ENCODE peak calls at places on chromosome 2, in seven cellular contexts. H is tibial artery, Y is brain microvascular endothelial cell, P is IMR-90, K is bronchial epithelial cell, L is ascending aorta, M is neuronal stem cell. A is an unnamed sample.

GRCh38 chr2:9692392-9693137 is 61.8 kb upstream of the YWHAQ start:
- DNase-seq in H (no peak), Y (no peak), P (no peak), K (no peak), L (no peak), M (no peak), A (peak)

GRCh38 chr2:208807756-208808155 is 401.2 kb downstream of the PTH2R start:
- DNase-seq in H (no peak), Y (no peak), P (no peak), K (peak), L (no peak), M (no peak), A (peak)

GRCh38 chr2:231104115-231104713 is 20.6 kb downstream of the HTR2B start:
- DNase-seq in H (peak), Y (peak), P (peak), K (peak), L (peak), M (peak), A (peak)

GRCh38 chr2:149562304-149562703 is 25.3 kb downstream of the MMADHC start:
- DNase-seq in H (no peak), Y (peak), P (peak), K (no peak), L (no peak), M (no peak), A (peak)

GRCh38 chr2:17470855-17471641 is 47.2 kb downstream of the RAD51AP2 start:
- DNase-seq in H (no peak), Y (peak), P (peak), K (peak), L (no peak), M (peak), A (peak)

GRCh38 chr2:108858894-108859293 is 72.3 kb downstream of the CCDC138 start:
- DNase-seq in H (no peak), Y (peak), P (peak), K (peak), L (no peak), M (no peak), A (no peak)

GRCh38 chr2:202530038-202530437 is 104.7 kb upstream of the FAM117B start:
- DNase-seq in H (no peak), Y (peak), P (no peak), K (no peak), L (no peak), M (no peak), A (peak)

GRCh38 chr2:143674055-143674454 is 544.8 kb downstream of the ARHGAP15 start:
- DNase-seq in H (no peak), Y (no peak), P (no peak), K (peak), L (no peak), M (no peak), A (no peak)

GRCh38 chr2:196263181-196263747 is 91.9 kb upstream of the STK17B start:
- DNase-seq in H (no peak), Y (peak), P (peak), K (peak), L (no peak), M (no peak), A (no peak)

GRCh38 chr2:232349546-232349945 is 29.0 kb upstream of the ALPP start:
- DNase-seq in H (peak), Y (no peak), P (no peak), K (no peak), L (no peak), M (no peak), A (no peak)

GRCh38 chr2:58131191-58132011 is 84.8 kb downstream of the VRK2 start:
- DNase-seq in H (no peak), Y (peak), P (peak), K (peak), L (no peak), M (no peak), A (peak)

GRCh38 chr2:15594291-15595256 is 2.9 kb downstream of the DDX1 start:
- DNase-seq in H (no peak), Y (no peak), P (no peak), K (no peak), L (no peak), M (no peak), A (no peak)

GRCh38 chr2:224927671-224928173 is 114.5 kb downstream of the DOCK10 start:
- DNase-seq in H (no peak), Y (peak), P (peak), K (peak), L (peak), M (no peak), A (no peak)

GRCh38 chr2:186304064-186304463 is 182.0 kb upstream of the ZC3H15 start:
- DNase-seq in H (no peak), Y (no peak), P (no peak), K (no peak), L (no peak), M (no peak), A (no peak)

GRCh38 chr2:68796306-68796905 is 61.8 kb downstream of the ARHGAP25 start:
- DNase-seq in H (no peak), Y (no peak), P (peak), K (peak), L (no peak), M (no peak), A (no peak)

GRCh38 chr2:222360997-222361396 is 62.2 kb upstream of the PAX3 start:
- DNase-seq in H (no peak), Y (no peak), P (no peak), K (no peak), L (no peak), M (no peak), A (no peak)

GRCh38 chr2:133292267-133292666 is 276.0 kb downstream of the NCKAP5 start:
- DNase-seq in H (no peak), Y (no peak), P (no peak), K (no peak), L (no peak), M (no peak), A (no peak)

GRCh38 chr2:204108301-204108700 is 171.7 kb downstream of the ICOS start:
- DNase-seq in H (no peak), Y (peak), P (no peak), K (no peak), L (no peak), M (peak), A (no peak)

GRCh38 chr2:71587509-71588073 is 134.2 kb downstream of the DYSF start:
- DNase-seq in H (no peak), Y (no peak), P (no peak), K (no peak), L (no peak), M (no peak), A (no peak)

GRCh38 chr2:11995381-11995947 is 249.0 kb downstream of the LPIN1 start:
- DNase-seq in H (no peak), Y (no peak), P (peak), K (peak), L (no peak), M (no peak), A (peak)

GRCh38 chr2:223459328-223459939 is 142.7 kb downstream of the SCG2 start:
- DNase-seq in H (no peak), Y (no peak), P (peak), K (peak), L (no peak), M (no peak), A (peak)

GRCh38 chr2:69619725-69620124 is 23.8 kb downstream of the AAK1 start:
- DNase-seq in H (no peak), Y (no peak), P (no peak), K (no peak), L (no peak), M (no peak), A (no peak)

GRCh38 chr2:235766206-235766794 is 272.5 kb downstream of the AGAP1 start:
- DNase-seq in H (peak), Y (peak), P (peak), K (peak), L (peak), M (peak), A (peak)

GRCh38 chr2:42171396-42171971 is 2.3 kb downstream of the EML4 start:
- DNase-seq in H (no peak), Y (no peak), P (peak), K (no peak), L (no peak), M (no peak), A (peak)

GRCh38 chr2:65800998-65801397 is 368.6 kb upstream of the SPRED2 start:
- DNase-seq in H (no peak), Y (peak), P (peak), K (peak), L (no peak), M (no peak), A (peak)

GRCh38 chr2:67790622-67791021 is 272.2 kb downstream of the C1D start:
- DNase-seq in H (no peak), Y (peak), P (peak), K (peak), L (no peak), M (no peak), A (peak)

DNA sequence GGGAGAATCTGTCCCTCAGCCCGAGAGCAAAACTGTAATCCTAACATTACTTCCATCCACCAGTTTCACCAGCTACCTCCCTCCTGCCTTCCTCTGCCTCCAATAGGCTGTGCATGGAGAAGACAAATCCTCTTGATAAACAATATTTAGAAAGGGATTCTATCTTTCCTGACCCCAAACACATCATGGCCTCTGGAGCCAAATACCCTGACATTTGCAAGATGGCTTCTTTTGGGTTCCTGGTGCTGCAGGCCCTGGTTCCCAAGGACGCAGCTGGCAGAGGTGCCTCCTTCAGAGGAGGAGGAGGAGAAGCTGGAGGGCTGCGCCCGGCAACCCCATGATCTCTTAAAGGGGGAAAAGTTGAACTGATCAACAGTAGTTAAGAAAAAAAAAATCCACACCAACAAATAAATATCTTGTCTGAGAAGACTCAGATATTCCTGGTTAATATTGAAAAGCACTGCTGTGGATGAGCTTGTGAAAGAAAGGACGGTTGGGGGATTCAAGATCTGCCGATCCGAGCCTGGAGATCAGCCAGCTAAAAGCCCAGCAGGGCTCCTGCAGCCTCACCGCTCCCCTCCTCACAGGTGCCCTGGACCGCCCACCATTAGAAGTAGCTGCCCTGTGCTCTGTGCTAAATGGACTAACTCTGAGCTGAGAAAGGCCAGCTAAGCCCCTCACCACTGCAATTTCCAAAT is 116.8 kb downstream of the MSH2 start:
- DNase-seq in H (no peak), Y (no peak), P (no peak), K (no peak), L (no peak), M (no peak), A (no peak)
- H3K4me3 ChIP-seq in H (no peak), Y (no peak), P (no peak), K (no peak), L (no peak), M (no peak), A (no peak)

DNA sequence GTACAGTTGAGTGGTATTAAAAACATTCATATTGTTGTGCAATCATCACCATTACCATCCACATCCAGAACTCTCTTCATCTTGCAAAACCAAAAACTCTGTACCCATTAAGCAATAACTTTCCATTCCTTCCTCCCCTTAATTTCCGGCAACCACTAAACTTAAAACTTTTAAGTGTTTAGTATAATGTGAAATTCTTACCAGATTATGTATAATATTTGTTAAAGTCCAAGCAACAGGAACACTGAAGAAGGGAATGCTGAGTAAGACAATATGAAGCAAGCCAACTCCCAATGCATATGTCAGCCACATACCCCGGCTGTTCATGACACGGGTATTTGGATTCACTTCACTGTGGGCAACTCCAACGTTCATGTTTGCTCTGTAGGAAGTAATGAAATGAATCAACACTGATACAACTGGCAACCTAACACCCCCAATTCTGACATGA is 1.9 kb downstream of the ORMDL1 start:
- DNase-seq in H (no peak), Y (no peak), P (peak), K (peak), L (no peak), M (no peak), A (peak)
- H3K4me3 ChIP-seq in H (peak), Y (peak), P (no peak), K (no peak), L (peak), M (no peak), A (peak)

DNA sequence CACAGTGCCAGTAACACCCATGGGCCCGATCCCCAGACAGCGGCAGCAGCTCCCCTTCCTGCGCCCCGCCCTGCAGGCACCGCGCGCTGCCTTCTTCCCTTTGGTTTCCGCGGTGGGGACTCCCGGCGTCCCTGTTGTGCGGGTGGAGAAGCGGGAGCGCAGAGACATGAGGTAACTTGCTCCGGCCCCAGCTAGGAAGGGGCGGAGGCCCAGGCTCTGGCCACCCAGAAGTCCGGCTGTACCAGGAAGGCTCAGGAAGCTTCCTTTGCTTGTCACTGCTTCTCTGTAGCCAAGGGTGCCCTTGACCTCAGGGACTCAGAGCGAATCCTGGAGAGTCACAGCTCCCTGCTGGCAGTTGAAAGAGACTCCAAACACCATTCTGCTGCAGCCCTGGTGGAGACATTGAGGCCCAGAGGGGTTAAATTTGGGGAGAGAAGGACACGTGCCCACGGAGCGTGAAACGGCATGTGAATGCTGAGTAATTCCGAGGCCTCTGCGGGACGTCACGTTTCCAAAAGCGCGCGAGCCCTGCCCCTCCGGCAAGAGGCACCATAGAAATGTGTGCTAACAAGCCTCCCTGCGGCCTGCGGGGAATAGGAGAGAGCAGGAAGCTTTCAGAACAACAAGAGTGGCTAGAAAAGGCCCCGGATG is 6.7 kb upstream of the ADCY3 start:
- DNase-seq in H (peak), Y (no peak), P (no peak), K (peak), L (peak), M (no peak), A (peak)
- H3K4me3 ChIP-seq in H (peak), Y (no peak), P (no peak), K (peak), L (no peak), M (no peak), A (no peak)

GRCh38 chr2:127085260-127085666 is 21.7 kb downstream of the BIN1 start:
- DNase-seq in H (no peak), Y (no peak), P (peak), K (peak), L (no peak), M (no peak), A (peak)

GRCh38 chr2:127082974-127083373 is 24.0 kb downstream of the BIN1 start:
- DNase-seq in H (no peak), Y (no peak), P (peak), K (no peak), L (no peak), M (no peak), A (peak)

GRCh38 chr2:127081826-127082633 is 24.9 kb downstream of the BIN1 start:
- DNase-seq in H (no peak), Y (no peak), P (peak), K (no peak), L (no peak), M (no peak), A (no peak)

GRCh38 chr2:127084611-127085031 is 22.3 kb downstream of the BIN1 start:
- DNase-seq in H (no peak), Y (no peak), P (no peak), K (no peak), L (no peak), M (no peak), A (no peak)

GRCh38 chr2:127083819-127084503 is 23.0 kb downstream of the BIN1 start:
- DNase-seq in H (peak), Y (peak), P (peak), K (peak), L (peak), M (no peak), A (peak)
- H3K4me3 ChIP-seq in H (no peak), Y (no peak), P (no peak), K (no peak), L (no peak), M (no peak), A (peak)

DNA sequence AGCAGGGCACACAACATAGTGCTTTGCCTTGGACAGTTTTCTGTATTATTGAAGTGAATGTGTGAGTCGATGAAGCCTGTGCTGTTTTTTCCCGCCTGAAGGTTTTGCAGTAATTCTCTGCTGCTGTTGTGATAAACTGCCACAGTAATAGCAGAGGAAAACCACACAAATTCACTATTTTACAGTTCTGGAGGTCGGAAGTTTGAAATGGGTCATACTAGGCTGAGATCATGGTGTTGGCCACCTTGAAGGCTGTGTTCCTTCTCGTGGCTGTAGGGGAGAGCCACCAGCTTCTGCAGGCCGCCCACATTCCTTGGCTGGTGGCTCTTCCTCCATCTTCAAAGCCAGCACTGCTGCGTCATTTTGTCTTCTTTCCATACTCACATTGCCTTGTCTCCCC is 694 bp upstream of the SLC16A14 start:
- DNase-seq in H (no peak), Y (no peak), P (no peak), K (no peak), L (no peak), M (no peak), A (no peak)
- H3K4me3 ChIP-seq in H (no peak), Y (no peak), P (no peak), K (no peak), L (no peak), M (no peak), A (no peak)

GRCh38 chr2:123380536-123380935 is 644.6 kb upstream of the CNTNAP5 start:
- DNase-seq in H (no peak), Y (no peak), P (no peak), K (no peak), L (no peak), M (no peak), A (no peak)
- H3K4me3 ChIP-seq in H (no peak), Y (no peak), P (no peak), K (no peak), L (no peak), M (no peak), A (no peak)

GRCh38 chr2:60570281-60570680 is 16.8 kb upstream of the BCL11A start:
- DNase-seq in H (no peak), Y (no peak), P (no peak), K (peak), L (no peak), M (no peak), A (no peak)
- H3K4me3 ChIP-seq in H (no peak), Y (no peak), P (no peak), K (no peak), L (no peak), M (no peak), A (no peak)

DNA sequence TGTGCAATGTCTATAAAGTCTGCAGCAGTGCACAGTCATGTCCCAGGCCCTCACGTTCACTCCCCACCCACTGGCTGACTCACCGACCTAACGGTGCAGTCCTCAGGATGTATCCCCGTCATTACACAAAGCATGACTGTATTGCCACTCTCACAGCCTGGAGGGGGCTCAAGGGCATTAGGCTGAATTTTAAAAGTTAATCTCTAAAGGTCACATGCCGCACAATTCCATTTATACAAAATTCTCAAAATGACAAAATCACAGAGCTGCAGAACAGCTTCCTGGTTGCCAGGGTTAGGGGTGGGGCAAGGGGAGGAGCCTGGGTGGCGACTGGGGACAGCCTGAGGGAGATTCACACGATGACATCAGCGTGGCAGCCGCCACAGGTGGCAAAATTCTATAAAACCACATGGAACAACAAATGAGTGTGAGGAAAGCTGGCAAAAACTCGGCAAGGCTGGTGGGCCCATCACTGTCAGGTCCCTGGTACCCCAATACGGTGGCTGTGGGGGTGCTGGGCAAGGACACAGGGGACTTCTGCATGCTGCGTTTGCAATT is 97.6 kb downstream of the NDUFA10 start:
- DNase-seq in H (peak), Y (peak), P (peak), K (peak), L (peak), M (no peak), A (peak)
- H3K4me3 ChIP-seq in H (no peak), Y (peak), P (no peak), K (no peak), L (no peak), M (no peak), A (no peak)

GRCh38 chr2:146465460-146465859 is 1379.4 kb upstream of the ACVR2A start:
- DNase-seq in H (no peak), Y (no peak), P (no peak), K (no peak), L (no peak), M (no peak), A (no peak)

GRCh38 chr2:146458585-146458984 is 1386.2 kb upstream of the ACVR2A start:
- DNase-seq in H (no peak), Y (no peak), P (no peak), K (no peak), L (no peak), M (no peak), A (no peak)

GRCh38 chr2:146455325-146455724 is 1389.5 kb upstream of the ACVR2A start:
- DNase-seq in H (no peak), Y (no peak), P (no peak), K (no peak), L (no peak), M (no peak), A (no peak)

GRCh38 chr2:146457221-146457620 is 1387.6 kb upstream of the ACVR2A start:
- DNase-seq in H (no peak), Y (no peak), P (no peak), K (no peak), L (no peak), M (no peak), A (no peak)

GRCh38 chr2:146461068-146461467 is 1383.8 kb upstream of the ACVR2A start:
- DNase-seq in H (no peak), Y (no peak), P (no peak), K (no peak), L (no peak), M (no peak), A (no peak)
- H3K4me3 ChIP-seq in H (no peak), Y (no peak), P (no peak), K (no peak), L (no peak), M (no peak), A (no peak)

GRCh38 chr2:160425794-160426193 is 67.8 kb downstream of the RBMS1 start:
- DNase-seq in H (no peak), Y (no peak), P (no peak), K (no peak), L (no peak), M (no peak), A (no peak)
- H3K4me3 ChIP-seq in H (no peak), Y (no peak), P (no peak), K (no peak), L (no peak), M (no peak), A (no peak)

A was measured in fibroblast of the aortic adventitia.